ENCODE peak calls at places on chromosome 9, in ten cellular contexts. W is heart right ventricle; I is NCI-H69; Y is CD8-positive, alpha-beta T cell; M is cardiac muscle cell; E is dermis blood vessel endothelial cell; S is neural progenitor cell; X is activated naive CD4-positive, alpha-beta T cell treated with anti-CD3 and anti-CD28 coated beads, Interleukin-2, amount 50 U/mL, for 16 hours; K is stimulated activated naive CD8-positive, alpha-beta T cell treated with anti-CD3 and anti-CD28 coated beads, Interleukin-15, amount 100 ng/mL, for 72 hours; U is effector memory CD8-positive, alpha-beta T cell. V is an unnamed sample.

GRCh38 chr9:128244443-128245226 is 31.2 kb downstream of the GOLGA2 start:
- DNase-seq in K (no peak), E (peak), Y (no peak), S (peak), W (peak), X (no peak), U (no peak), M (peak), I (peak), V (no peak)

GRCh38 chr9:75071530-75072122 is 16.3 kb downstream of the NMRK1 start:
- DNase-seq in K (peak), X (peak), M (no peak), Y (no peak), S (no peak), E (no peak), W (no peak), I (peak), U (no peak), V (peak)

GRCh38 chr9:83637389-83637788 is 14.4 kb downstream of the IDNK start:
- DNase-seq in I (peak), Y (no peak), K (no peak), M (no peak), S (no peak), W (no peak), U (no peak), X (no peak), E (no peak), V (no peak)

GRCh38 chr9:33198163-33198562 is 31.0 kb upstream of the B4GALT1 start:
- DNase-seq in S (no peak), K (no peak), E (no peak), M (no peak), X (no peak), W (peak), Y (no peak), I (no peak), U (no peak), V (no peak)

GRCh38 chr9:107737987-107738743 is 248.6 kb upstream of the KLF4 start:
- DNase-seq in E (peak), X (no peak), S (no peak), I (peak), Y (no peak), U (no peak), W (peak), K (no peak), M (no peak), V (no peak)

GRCh38 chr9:7976167-7976755 is 176.7 kb upstream of the DMAC1 start:
- DNase-seq in M (no peak), Y (peak), E (no peak), U (peak), W (no peak), K (peak), I (peak), S (no peak), X (peak), V (peak)

GRCh38 chr9:2257530-2257929 is 242.4 kb downstream of the SMARCA2 start:
- DNase-seq in W (no peak), M (no peak), I (peak), E (no peak), Y (no peak), X (no peak), U (no peak), S (no peak), K (no peak), V (no peak)

GRCh38 chr9:127177221-127177620 is 54.8 kb upstream of the ANGPTL2 start:
- DNase-seq in U (no peak), Y (no peak), I (peak), M (no peak), K (no peak), X (no peak), E (no peak), S (no peak), W (no peak), V (no peak)

GRCh38 chr9:19471737-19472648 is 63.2 kb downstream of the ACER2 start:
- DNase-seq in X (peak), U (peak), K (peak), M (peak), E (peak), Y (no peak), W (peak), I (peak), S (peak), V (no peak)

GRCh38 chr9:130756460-130757152 is 63.0 kb downstream of the EXOSC2 start:
- DNase-seq in S (peak), I (no peak), Y (no peak), E (no peak), K (no peak), M (no peak), X (no peak), U (no peak), W (no peak), V (no peak)

GRCh38 chr9:136667940-136668760 is 5.4 kb downstream of the EGFL7 start:
- DNase-seq in I (no peak), W (no peak), U (no peak), Y (no peak), M (no peak), E (peak), S (no peak), X (no peak), K (no peak), V (no peak)

GRCh38 chr9:113454914-113455761 is 8.4 kb upstream of the RGS3 start:
- DNase-seq in M (peak), I (no peak), W (peak), S (peak), U (no peak), E (peak), K (no peak), X (no peak), Y (no peak), V (no peak)

GRCh38 chr9:137166242-137167112 is 3.4 kb downstream of the LRRC26 start:
- DNase-seq in X (no peak), Y (no peak), K (no peak), E (no peak), S (no peak), M (no peak), I (no peak), W (no peak), U (no peak), V (no peak)

GRCh38 chr9:126615791-126616447 is 2.2 kb downstream of the LMX1B start:
- DNase-seq in W (no peak), M (no peak), I (no peak), K (no peak), Y (no peak), X (no peak), S (peak), E (no peak), U (no peak), V (no peak)

GRCh38 chr9:127177682-127178265 is 55.3 kb upstream of the ANGPTL2 start:
- DNase-seq in Y (no peak), X (no peak), U (no peak), M (no peak), K (peak), S (no peak), W (no peak), I (no peak), E (no peak), V (no peak)

GRCh38 chr9:12878342-12878978 is 103.6 kb downstream of the LURAP1L start:
- DNase-seq in K (no peak), U (no peak), S (no peak), Y (no peak), X (no peak), W (no peak), I (peak), E (no peak), M (no peak), V (no peak)

GRCh38 chr9:14962193-14962899 is 52.1 kb upstream of the FREM1 start:
- DNase-seq in Y (no peak), U (no peak), X (no peak), E (no peak), M (no peak), S (no peak), I (no peak), K (no peak), W (no peak), V (no peak)

GRCh38 chr9:78932849-78933627 is 636.1 kb downstream of the PSAT1 start:
- DNase-seq in E (peak), I (peak), K (no peak), Y (no peak), X (no peak), M (no peak), S (no peak), U (no peak), W (no peak), V (no peak)

GRCh38 chr9:28207657-28208056 is 634.4 kb upstream of the C9orf72 start:
- DNase-seq in S (no peak), M (no peak), U (no peak), K (no peak), Y (no peak), W (no peak), I (peak), X (no peak), E (no peak), V (no peak)

GRCh38 chr9:36731576-36731975 is 158.9 kb downstream of the MELK start:
- DNase-seq in U (no peak), Y (no peak), X (no peak), I (no peak), M (no peak), E (no peak), W (no peak), S (no peak), K (no peak), V (no peak)

GRCh38 chr9:115209601-115210306 is 91.8 kb upstream of the TNC start:
- DNase-seq in K (peak), U (no peak), S (no peak), E (no peak), X (no peak), I (no peak), W (no peak), M (no peak), Y (no peak), V (no peak)

GRCh38 chr9:81489048-81489447 is 200.3 kb downstream of the TLE1 start:
- DNase-seq in K (no peak), E (no peak), U (no peak), I (no peak), Y (no peak), S (no peak), W (no peak), X (no peak), M (no peak), V (no peak)

GRCh38 chr9:42852133-42852532 is 668.7 kb downstream of the SPATA31A6 start:
- DNase-seq in Y (no peak), X (no peak), K (peak), I (no peak), W (peak), S (peak), E (peak), M (peak), U (no peak), V (peak)

GRCh38 chr9:91179237-91180138 is 182.2 kb downstream of the AUH start:
- DNase-seq in E (no peak), K (no peak), M (no peak), W (no peak), S (no peak), I (no peak), X (no peak), Y (no peak), U (no peak), V (no peak)

V was measured in activated T-helper 2 cell treated with anti-CD3 and anti-CD28 coated beads, Interferon-gamma antibody, Interleukin-2, Interleukin-4, amounts not matched to agents 10 μg/mL and 5 μg/mL and 100 μg/mL, durations not matched to agents 14 hours and 24 hours and 36 hours.